ENCODE peak calls at places on chromosomes 16 and 17, in five cellular contexts. M is lower leg skin, O is iPS-NIHi11, T is NCI-H2171 treated with DMSO at 0.1 percent for 48 hours, U is esophagus squamous epithelium. P is an unnamed sample.

GRCh38 chr17:42288985-42289862 is 926 bp downstream of the STAT5A start:
- DNase-seq in M (peak; percentile 90), U (no peak), T (no peak), O (peak; percentile 64), P (peak; percentile 86)

GRCh38 chr17:44607836-44608690 is 48.2 kb upstream of the MEIOC start:
- DNase-seq in U (no peak), M (no peak), T (no peak), O (peak; percentile 77), P (peak; percentile 66)

GRCh38 chr17:4710693-4711634 is 532 bp downstream of the ARRB2 start:
- DNase-seq in U (no peak), O (no peak), T (no peak), M (peak; percentile 90), P (peak; percentile 87)

GRCh38 chr17:76909971-76910760 is 42.0 kb downstream of the MGAT5B start:
- DNase-seq in M (no peak), U (no peak), T (no peak), O (peak; percentile 97), P (peak; percentile 68)

GRCh38 chr17:48100591-48101011 is 677 bp downstream of the CBX1 start:
- DNase-seq in U (no peak), T (peak; percentile 83), O (peak; percentile 75), M (peak; percentile 92), P (peak; percentile 87)

GRCh38 chr17:35708149-35708548 is 23.3 kb upstream of the RASL10B start:
- DNase-seq in M (no peak), T (peak; percentile 61), U (no peak), O (no peak), P (no peak)

GRCh38 chr17:80863626-80864025 is 128.0 kb upstream of the CHMP6 start:
- DNase-seq in O (no peak), T (no peak), M (no peak), U (no peak), P (peak; percentile 28)

GRCh38 chr16:11218324-11218962 is 37.6 kb downstream of the SOCS1 start:
- DNase-seq in U (no peak), O (no peak), M (no peak), T (no peak), P (no peak)

GRCh38 chr17:71460943-71461342 is 659.9 kb upstream of the SOX9 start:
- DNase-seq in M (no peak), T (no peak), U (no peak), O (no peak), P (no peak)

GRCh38 chr17:21061971-21062526 is 19.2 kb upstream of the USP22 start:
- DNase-seq in U (no peak), O (no peak), T (no peak), M (no peak), P (no peak)

GRCh38 chr17:65158081-65158480 is 20.9 kb downstream of the RGS9 start:
- DNase-seq in T (no peak), U (no peak), O (no peak), M (no peak), P (no peak)

GRCh38 chr16:56199164-56199563 is 7.9 kb downstream of the GNAO1 start:
- DNase-seq in M (no peak), U (no peak), T (no peak), O (no peak), P (no peak)

GRCh38 chr16:10172848-10173655 is 9.2 kb downstream of the GRIN2A start:
- DNase-seq in M (no peak), U (no peak), T (no peak), O (peak; percentile 23), P (no peak)

GRCh38 chr17:78127888-78128615 is 503 bp downstream of the TMC6 start:
- DNase-seq in T (peak; percentile 18), U (no peak), O (peak; percentile 84), M (peak; percentile 89), P (peak; percentile 89)

GRCh38 chr16:67169011-67169451 is 1.3 kb upstream of the NOL3 start:
- DNase-seq in O (no peak), U (no peak), M (no peak), T (no peak), P (no peak)

GRCh38 chr17:72421128-72422092 is 300.6 kb downstream of the SOX9 start:
- DNase-seq in T (no peak), M (no peak), U (no peak), O (no peak), P (peak; percentile 88)

GRCh38 chr17:79943354-79944241 is 92.1 kb downstream of the TBC1D16 start:
- DNase-seq in O (no peak), M (peak; percentile 83), T (no peak), U (no peak), P (peak; percentile 68)

GRCh38 chr16:14187517-14188338 is 116.6 kb downstream of the MRTFB start:
- DNase-seq in U (no peak), M (no peak), T (no peak), O (no peak), P (no peak)

GRCh38 chr17:42139093-42139492 is 15.7 kb downstream of the RAB5C start:
- DNase-seq in T (no peak), U (no peak), M (no peak), O (no peak), P (peak; percentile 64)

GRCh38 chr16:66315210-66315825 is 51.2 kb upstream of the CDH5 start:
- DNase-seq in M (peak; percentile 91), O (peak; percentile 88), U (no peak), T (peak; percentile 84), P (peak; percentile 60)

P was measured in kidney.